ENCODE peak calls at places on chromosomes 7 and 10, in four cellular contexts. Y, E, T and R are unnamed samples. For H3K36me3, the result is how much of the 10 kb centered on the place peaks cover.

GRCh38 chr10:90675621-90676020 is 182.2 kb downstream of the HTR7 start:
- DNase-seq in E (no peak), T (no peak), Y (no peak), R (peak)

GRCh38 chr7:46559194-46559576 is 638.1 kb upstream of the IGFBP3 start:
- DNase-seq in Y (no peak), T (no peak), E (no peak), R (no peak)

GRCh38 chr10:89888647-89889046 is 187.3 kb downstream of the KIF20B start:
- DNase-seq in T (no peak), Y (no peak), E (no peak), R (no peak)

GRCh38 chr7:94975316-94975715 is 67.9 kb downstream of the PPP1R9A start:
- DNase-seq in Y (no peak), E (no peak), T (no peak), R (no peak)

GRCh38 chr10:42755028-42755451 is 27.6 kb upstream of the BMS1 start:
- DNase-seq in T (peak), E (no peak), Y (no peak), R (no peak)

GRCh38 chr7:50564630-50565558 is at the start of gene DDC:
- DNase-seq in Y (no peak), E (no peak), T (no peak), R (no peak)

GRCh38 chr10:117240105-117240729 is 697 bp upstream of the SLC18A2 start:
- DNase-seq in T (no peak), Y (no peak), E (no peak), R (no peak)

GRCh38 chr10:55476129-55476528 is 675.1 kb upstream of the PCDH15 start:
- DNase-seq in T (no peak), Y (no peak), E (no peak), R (no peak)

GRCh38 chr7:108310351-108310750 is 145.9 kb downstream of the NRCAM start:
- DNase-seq in E (no peak), T (no peak), Y (no peak), R (no peak)

GRCh38 chr10:69043931-69044531 is 43.9 kb upstream of the SRGN start:
- DNase-seq in E (no peak), Y (no peak), T (no peak), R (no peak)

GRCh38 chr10:86342111-86342863 is 24.3 kb downstream of the GRID1 start:
- DNase-seq in E (no peak), Y (no peak), T (peak), R (no peak)

GRCh38 chr10:97020452-97021400 is 165.0 kb downstream of the SLIT1 start:
- DNase-seq in T (peak), E (peak), Y (peak), R (peak)

GRCh38 chr7:134351424-134351823 is 34.7 kb upstream of the SLC35B4 start:
- DNase-seq in Y (no peak), T (no peak), E (no peak), R (no peak)

GRCh38 chr7:155880721-155881120 is 68.5 kb upstream of the SHH start:
- DNase-seq in T (no peak), E (no peak), Y (peak), R (no peak)

DNA sequence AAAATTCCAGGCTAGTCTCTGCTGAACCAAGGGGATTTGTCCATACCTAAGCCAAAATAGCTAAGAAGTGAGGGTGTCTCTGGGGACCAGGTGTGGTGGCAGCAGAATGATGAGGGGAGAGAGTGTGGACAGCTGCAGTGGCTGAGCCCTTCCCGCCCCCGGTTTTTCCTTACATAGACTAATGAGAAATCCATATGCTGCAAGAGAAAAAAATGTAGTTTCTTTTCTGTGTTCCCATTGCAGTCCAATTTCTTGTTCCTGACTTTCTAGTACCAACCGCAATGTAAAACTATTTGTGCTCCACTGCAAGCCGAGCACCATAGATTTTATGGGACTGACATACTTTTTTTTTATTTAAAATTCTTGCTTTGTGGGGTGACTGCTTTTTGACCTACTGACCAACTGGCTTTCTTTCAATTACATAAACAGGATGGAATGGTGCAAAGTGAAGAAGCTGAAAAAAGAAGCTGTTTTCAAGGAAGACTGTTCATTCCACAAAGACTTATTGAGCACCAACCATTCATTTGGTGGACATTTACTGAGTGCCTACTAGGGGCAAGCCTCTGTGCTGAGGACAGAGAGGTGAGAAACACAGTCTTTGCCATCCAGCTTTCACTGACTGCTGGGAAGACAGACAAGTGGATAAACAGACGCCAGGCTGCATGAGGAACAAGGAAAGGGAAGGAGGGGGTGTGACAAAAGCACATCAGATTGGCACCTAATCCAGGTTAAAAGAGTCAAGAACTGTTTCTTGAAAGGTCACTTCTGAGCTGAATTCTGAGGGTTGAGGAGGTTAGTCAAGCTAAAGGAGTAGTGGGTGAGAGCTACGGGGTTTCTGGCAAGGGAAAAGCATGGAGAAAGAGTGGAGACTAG is 9.7 kb downstream of the CEP41 start:
- DNase-seq in Y (no peak), E (peak), T (no peak), R (no peak)
- H3K4me3 ChIP-seq in Y (peak), E (no peak), T (no peak), R (no peak)

GRCh38 chr10:109877546-109877945 is 45.8 kb downstream of the XPNPEP1 start:
- DNase-seq in E (no peak), T (no peak), Y (no peak), R (no peak)

GRCh38 chr10:109871476-109871875 is 51.8 kb downstream of the XPNPEP1 start:
- DNase-seq in Y (no peak), E (no peak), T (no peak), R (no peak)

GRCh38 chr10:109880886-109881467 is 42.3 kb downstream of the XPNPEP1 start:
- DNase-seq in E (no peak), T (no peak), Y (no peak), R (no peak)

GRCh38 chr10:109875828-109876821 is 47.2 kb downstream of the XPNPEP1 start:
- DNase-seq in Y (no peak), T (no peak), E (no peak), R (no peak)

GRCh38 chr10:109875151-109875568 is 48.2 kb downstream of the XPNPEP1 start:
- DNase-seq in T (no peak), E (no peak), Y (no peak), R (no peak)
- H3K36me3 ChIP-seq in T (under half), E (half or more), Y (half or more), R (under half)

GRCh38 chr10:12455774-12456173 is 106.4 kb downstream of the CAMK1D start:
- DNase-seq in E (no peak), Y (no peak), T (no peak), R (no peak)

GRCh38 chr10:12459338-12459737 is 110.0 kb downstream of the CAMK1D start:
- DNase-seq in E (no peak), Y (no peak), T (no peak), R (no peak)

GRCh38 chr10:12455318-12455717 is 106.0 kb downstream of the CAMK1D start:
- DNase-seq in T (no peak), E (no peak), Y (no peak), R (no peak)

GRCh38 chr10:12463459-12463838 is 114.1 kb downstream of the CAMK1D start:
- DNase-seq in T (no peak), E (no peak), Y (no peak), R (no peak)

DNA sequence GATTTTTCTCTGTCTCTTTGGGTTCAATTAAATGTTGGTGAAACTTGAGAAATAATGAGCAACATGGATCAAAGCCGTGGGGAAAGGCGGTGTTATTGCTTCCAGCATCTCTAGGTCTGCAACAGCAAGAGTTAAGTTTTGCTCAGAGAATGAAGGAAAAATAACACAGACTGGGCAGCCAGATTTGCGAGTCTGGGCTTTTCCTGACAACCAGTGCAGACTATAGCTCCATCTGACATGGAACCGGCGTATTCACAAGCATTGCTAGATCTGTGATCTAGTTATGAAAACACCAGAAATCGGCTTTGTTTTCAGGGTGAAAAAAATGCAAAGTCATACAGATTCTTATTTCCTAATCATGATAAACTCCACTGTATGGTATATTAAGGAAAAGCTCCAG is 110.4 kb downstream of the CAMK1D start:
- DNase-seq in T (no peak), E (no peak), Y (no peak), R (no peak)
- TF ChIP-seq CTCF in T (no peak), E (no peak), Y (no peak), R (no peak)

DNA sequence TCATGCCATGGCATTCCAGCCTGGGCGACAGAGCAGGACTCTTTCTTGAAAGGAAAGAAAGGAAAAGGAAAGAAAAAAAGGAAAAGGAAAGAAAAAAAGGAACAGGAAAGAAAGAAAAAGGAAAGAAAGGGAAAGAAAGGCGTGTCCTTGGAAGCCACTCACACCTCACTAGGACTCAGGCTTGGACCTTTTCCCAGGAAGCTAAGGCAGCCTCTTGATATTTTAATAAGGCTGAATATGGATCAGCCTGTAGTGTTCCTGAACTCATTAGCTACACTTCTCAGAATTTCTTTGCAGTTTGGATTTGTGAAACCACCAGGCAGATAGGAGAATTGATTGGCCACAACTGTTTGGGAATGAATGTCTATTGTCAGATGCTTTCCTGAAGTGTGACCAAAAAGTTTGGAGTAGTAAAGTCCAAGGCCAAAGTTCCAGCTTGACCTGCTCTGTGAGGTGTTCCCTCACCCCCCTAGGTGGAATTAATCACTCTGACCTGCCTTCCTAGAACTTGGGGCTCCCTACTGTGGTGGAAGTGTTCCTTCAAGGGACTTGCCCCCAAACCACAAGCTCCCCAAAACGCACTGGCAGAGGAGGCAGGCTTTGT is 7.1 kb upstream of the MALSU1 start:
- DNase-seq in Y (no peak), E (no peak), T (no peak), R (no peak)
- H3K4me3 ChIP-seq in Y (no peak), E (no peak), T (no peak), R (no peak)

DNA sequence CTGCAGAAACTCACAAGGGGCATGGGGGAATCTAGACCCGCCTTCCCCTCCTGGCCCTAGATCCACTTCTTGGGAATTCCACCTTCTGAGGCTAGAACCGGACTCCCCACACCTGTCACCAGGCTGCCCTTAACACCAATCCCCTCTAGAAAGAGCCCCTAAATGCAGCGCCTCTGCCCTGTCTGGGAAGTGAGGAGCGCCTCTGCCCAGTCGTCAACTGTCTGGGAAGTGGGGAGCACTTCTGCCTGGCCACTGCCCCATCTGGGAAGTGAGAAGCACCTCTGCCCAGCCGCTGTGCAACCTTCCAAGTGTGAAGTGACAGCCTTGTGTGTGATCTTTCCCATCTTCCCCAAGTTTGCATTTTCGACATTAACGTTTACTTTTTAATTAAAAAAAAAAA is 8.8 kb downstream of the RCC1L start:
- DNase-seq in Y (peak), T (no peak), E (no peak), R (no peak)
- H3K36me3 ChIP-seq in Y (half or more), T (under half), E (half or more), R (under half)

DNA sequence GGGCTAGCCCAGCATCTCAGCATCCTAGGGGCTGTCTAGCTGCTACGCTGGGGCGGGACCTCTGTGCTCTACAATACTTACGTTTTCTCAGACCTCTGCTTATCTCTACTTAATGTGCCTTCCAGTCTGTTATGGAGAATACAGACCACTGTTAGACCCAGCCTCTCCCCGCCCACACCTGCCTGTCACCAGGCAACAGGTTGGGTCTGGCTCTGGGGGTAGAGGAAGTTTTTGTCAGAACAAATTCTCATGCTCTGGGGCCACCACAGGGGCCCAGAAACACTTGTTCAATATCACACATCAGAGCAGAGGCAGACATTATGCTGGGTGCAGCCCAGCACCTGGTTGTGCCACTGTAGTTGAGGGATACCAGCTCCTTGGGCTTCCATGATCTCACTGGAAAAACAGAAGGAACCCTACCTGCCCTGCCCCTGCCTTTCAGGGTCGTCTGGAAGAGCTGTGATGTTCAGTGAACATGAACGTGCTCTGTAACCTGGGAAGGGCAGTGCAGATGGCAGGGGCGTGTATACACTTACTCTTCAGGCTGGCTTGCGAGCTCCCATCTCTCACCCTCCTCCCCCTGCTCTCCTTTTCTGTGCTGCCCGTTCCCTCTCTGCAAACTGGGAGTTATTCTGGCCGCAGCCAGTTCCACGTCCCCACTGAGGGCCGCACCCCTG is 135.2 kb upstream of the PODXL start:
- DNase-seq in E (no peak), Y (no peak), T (no peak), R (no peak)
- TF ChIP-seq CTCF in E (no peak), Y (no peak), T (no peak), R (no peak)

GRCh38 chr10:110010076-110011069 is 2.6 kb downstream of the ADD3 start:
- DNase-seq in Y (no peak), T (no peak), E (no peak), R (no peak)

GRCh38 chr10:110013615-110014293 is 6.0 kb downstream of the ADD3 start:
- DNase-seq in E (no peak), Y (no peak), T (no peak), R (no peak)

GRCh38 chr10:110007701-110008517 is at the start of gene ADD3:
- DNase-seq in T (peak), E (peak), Y (peak), R (peak)

GRCh38 chr10:110008518-110009339 is 945 bp downstream of the ADD3 start:
- DNase-seq in E (peak), T (peak), Y (no peak), R (peak)

GRCh38 chr10:110011679-110012078 is 3.9 kb downstream of the ADD3 start:
- DNase-seq in T (no peak), E (no peak), Y (no peak), R (no peak)
- H3K4me3 ChIP-seq in T (no peak), E (no peak), Y (no peak), R (no peak)

GRCh38 chr10:129678186-129678585 is 211.1 kb downstream of the MGMT start:
- DNase-seq in Y (no peak), E (no peak), T (no peak), R (no peak)
- H3K36me3 ChIP-seq in Y (under half), E (under half), T (under half), R (under half)

DNA sequence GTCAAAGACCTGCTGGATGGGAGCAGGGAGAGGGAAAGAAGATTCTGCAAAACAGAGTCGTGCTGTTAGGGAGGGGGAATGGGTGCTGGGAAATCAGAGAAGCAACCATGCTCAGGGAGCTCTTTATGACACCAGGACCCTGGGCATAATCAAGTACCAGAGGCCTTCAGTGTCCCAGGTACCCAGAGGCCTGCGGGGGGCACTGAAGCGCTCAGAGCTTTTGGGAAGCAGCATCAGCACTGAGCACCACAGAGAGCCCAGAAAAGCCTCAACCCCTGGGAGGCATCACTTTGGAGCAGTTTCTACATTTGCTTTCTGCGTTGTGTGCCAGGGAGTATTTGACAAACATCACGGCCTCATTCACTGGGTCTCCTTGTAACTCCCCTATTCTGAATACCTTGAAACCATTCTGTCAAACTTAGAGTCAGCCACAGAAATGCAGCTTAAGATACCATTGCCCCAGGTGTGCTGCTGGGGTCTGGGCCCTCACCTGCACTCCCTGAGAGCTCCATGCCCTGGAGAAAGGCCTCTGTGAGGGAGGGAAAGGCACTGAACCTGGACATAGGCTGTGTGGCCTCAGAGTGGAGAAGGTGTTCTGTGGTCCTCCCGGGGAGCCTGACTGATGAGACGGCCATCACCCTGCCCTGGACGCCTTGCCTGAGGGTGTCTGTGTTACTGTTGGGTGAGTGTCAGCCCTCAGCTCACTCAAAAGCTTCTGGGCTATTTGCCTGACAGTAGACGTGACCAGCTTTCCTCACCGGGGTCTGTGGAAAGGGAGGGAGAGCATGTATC is 37.1 kb downstream of the CXCL12 start:
- DNase-seq in E (no peak), Y (no peak), T (no peak), R (no peak)
- TF ChIP-seq CTCF in E (no peak), Y (no peak), T (no peak), R (no peak)